ENCODE peak calls at places on chromosomes 12 and 14, in ten cellular contexts. H is left ventricle myocardium superior, W is left ventricle myocardium inferior, C is WERI-Rb-1, F is T47D, A is AG10803, G is GM20000, S is PC-9, I is dorsolateral prefrontal cortex, M is T follicular helper cell. D is an unnamed sample.

GRCh38 chr12:66708704-66709443 is 30.0 kb upstream of the GRIP1 start:
- DNase-seq in M (no peak), S (no peak), I (no peak), W (no peak), G (no peak), H (no peak), A (peak; percentile 14), C (no peak), F (peak; percentile 28), D (no peak)

GRCh38 chr14:99590746-99591555 is 13.1 kb downstream of the CCDC85C start:
- DNase-seq in C (no peak), S (no peak), A (peak; percentile 55), I (no peak), H (no peak), G (no peak), M (no peak), F (no peak), W (no peak), D (no peak)

GRCh38 chr12:67366530-67367196 is 97.5 kb downstream of the CAND1 start:
- DNase-seq in I (no peak), W (no peak), H (no peak), S (no peak), M (no peak), G (no peak), F (no peak), A (peak; percentile 99), C (no peak), D (no peak)

GRCh38 chr14:77000340-77001235 is 27.9 kb downstream of the IRF2BPL start:
- DNase-seq in H (peak; percentile 52), M (no peak), A (peak; percentile 79), S (no peak), W (peak; percentile 32), C (peak; percentile 32), G (peak; percentile 45), I (no peak), F (peak; percentile 16), D (peak; percentile 58)

GRCh38 chr12:4157122-4157521 is 116.4 kb upstream of the CCND2 start:
- DNase-seq in M (no peak), F (no peak), A (no peak), W (no peak), C (no peak), I (no peak), H (no peak), G (no peak), S (no peak), D (no peak)

GRCh38 chr14:35534130-35534883 is at the start of gene INSM2:
- DNase-seq in G (peak; percentile 29), W (no peak), S (no peak), A (no peak), C (no peak), M (no peak), H (peak; percentile 24), I (no peak), F (peak; percentile 76), D (no peak)

GRCh38 chr12:109162551-109162950 is 46.2 kb downstream of the ACACB start:
- DNase-seq in S (no peak), I (no peak), M (no peak), H (no peak), F (no peak), A (no peak), G (no peak), C (no peak), W (no peak), D (no peak)

GRCh38 chr12:6684609-6685008 is 4.6 kb downstream of the ZNF384 start:
- DNase-seq in S (no peak), A (no peak), G (peak; percentile 48), M (no peak), W (no peak), F (peak; percentile 18), I (no peak), C (peak; percentile 24), H (no peak), D (no peak)

GRCh38 chr12:132178801-132179401 is 34.6 kb downstream of the NOC4L start:
- DNase-seq in A (no peak), H (peak; percentile 21), M (peak; percentile 53), W (no peak), S (peak; percentile 48), G (no peak), I (no peak), C (no peak), F (peak; percentile 82), D (peak; percentile 37)

GRCh38 chr12:31603546-31604009 is 12.6 kb upstream of the DENND5B start:
- DNase-seq in G (peak; percentile 44), S (no peak), F (peak; percentile 10), W (no peak), A (no peak), C (no peak), I (no peak), M (no peak), H (no peak), D (no peak)

GRCh38 chr12:52323001-52323400 is 1.8 kb upstream of the KRT83 start:
- DNase-seq in M (no peak), A (no peak), F (no peak), G (no peak), I (no peak), W (no peak), H (no peak), S (no peak), C (no peak), D (peak; percentile 56)

GRCh38 chr12:55068416-55069010 is 48.7 kb downstream of the NEUROD4 start:
- DNase-seq in A (peak; percentile 56), S (no peak), C (peak; percentile 88), G (peak; percentile 61), W (no peak), H (no peak), I (no peak), M (no peak), F (peak; percentile 80), D (no peak)

GRCh38 chr12:57549909-57550627 is at the start of gene KIF5A:
- DNase-seq in A (no peak), G (peak; percentile 72), I (peak; percentile 65), W (no peak), H (peak; percentile 47), C (peak; percentile 69), M (peak; percentile 38), F (peak; percentile 33), S (no peak), D (peak; percentile 53)

GRCh38 chr14:103607039-103607668 is 21.9 kb upstream of the KLC1 start:
- DNase-seq in C (peak; percentile 83), W (peak; percentile 80), I (peak; percentile 80), F (peak; percentile 62), M (peak; percentile 30), S (no peak), G (peak; percentile 47), H (peak; percentile 83), A (peak; percentile 95), D (peak; percentile 80)

GRCh38 chr12:62686938-62687337 is 220.3 kb downstream of the MON2 start:
- DNase-seq in M (no peak), A (peak; percentile 89), F (no peak), I (no peak), H (no peak), S (no peak), W (no peak), G (no peak), C (no peak), D (no peak)

GRCh38 chr12:32671930-32672785 is 6.9 kb upstream of the DNM1L start:
- DNase-seq in G (peak; percentile 75), M (no peak), S (peak; percentile 21), W (no peak), C (peak; percentile 55), F (peak; percentile 80), I (no peak), A (peak; percentile 92), H (no peak), D (no peak)

GRCh38 chr14:28264306-28264705 is 502.3 kb upstream of the FOXG1 start:
- DNase-seq in G (no peak), F (peak; percentile 22), H (no peak), I (no peak), A (no peak), M (no peak), S (no peak), C (no peak), W (no peak), D (no peak)

GRCh38 chr12:53070901-53071492 is 8.2 kb downstream of the SPRYD3 start:
- DNase-seq in F (no peak), S (no peak), G (no peak), W (no peak), C (peak; percentile 66), M (no peak), H (no peak), I (no peak), A (peak; percentile 47), D (peak; percentile 64)

GRCh38 chr12:21819236-21819635 is 44.7 kb upstream of the KCNJ8 start:
- DNase-seq in H (no peak), W (no peak), G (no peak), F (no peak), I (no peak), M (no peak), A (peak; percentile 68), C (no peak), S (no peak), D (no peak)

GRCh38 chr12:125069616-125070015 is 4.4 kb downstream of the AACS start:
- DNase-seq in M (no peak), S (no peak), A (no peak), I (no peak), W (no peak), H (peak; percentile 48), C (no peak), F (peak; percentile 42), G (no peak), D (no peak)

GRCh38 chr12:90627180-90627896 is 327.6 kb downstream of the CCER1 start:
- DNase-seq in H (no peak), C (no peak), A (peak; percentile 13), S (no peak), M (no peak), I (no peak), F (no peak), G (no peak), W (no peak), D (no peak)

GRCh38 chr14:100524933-100525243 is 62.3 kb downstream of the BEGAIN start:
- DNase-seq in C (peak; percentile 66), G (peak; percentile 31), S (no peak), M (no peak), H (peak; percentile 19), A (no peak), W (no peak), F (peak; percentile 32), I (peak; percentile 52), D (peak; percentile 74)

GRCh38 chr12:26182377-26182776 is 13.0 kb upstream of the SSPN start:
- DNase-seq in F (no peak), A (no peak), I (no peak), G (no peak), C (no peak), H (no peak), M (no peak), W (no peak), S (no peak), D (no peak)

GRCh38 chr12:66000958-66001357 is 129.6 kb downstream of the LLPH start:
- DNase-seq in F (no peak), H (no peak), M (no peak), G (no peak), A (no peak), S (no peak), C (no peak), W (no peak), I (no peak), D (no peak)

GRCh38 chr12:63129927-63130326 is 21.1 kb downstream of the AVPR1A start:
- DNase-seq in S (no peak), M (no peak), W (no peak), F (no peak), G (no peak), A (no peak), I (no peak), H (no peak), C (no peak), D (no peak)

GRCh38 chr14:56057071-56057865 is 60.9 kb upstream of the PELI2 start:
- DNase-seq in I (no peak), H (no peak), F (no peak), C (no peak), M (no peak), G (no peak), A (no peak), S (no peak), W (no peak), D (no peak)

GRCh38 chr12:85697003-85697402 is 139.2 kb downstream of the RASSF9 start:
- DNase-seq in W (no peak), G (no peak), A (no peak), C (no peak), H (no peak), I (no peak), M (no peak), S (no peak), F (no peak), D (no peak)

D was measured in aorta.